ENCODE peak calls at places on chromosomes 6 and 20, in four cellular contexts. One of them, this sample, is unnamed.

GRCh38 chr6:139839506-139840156 is 465.2 kb upstream of the CITED2 start:
- DNase-seq in hepatocyte: no peak
- DNase-seq in PC-9: no peak
- DNase-seq in HCT116: no peak
- DNase-seq in this sample: no peak

GRCh38 chr20:6579417-6579816 is 188.1 kb upstream of the BMP2 start:
- DNase-seq in hepatocyte: no peak
- DNase-seq in PC-9: no peak
- DNase-seq in HCT116: no peak
- DNase-seq in this sample: no peak

GRCh38 chr20:1897965-1898464 is 2.8 kb downstream of the SIRPA start:
- DNase-seq in hepatocyte: no peak
- DNase-seq in PC-9: no peak
- DNase-seq in HCT116: no peak
- DNase-seq in this sample: no peak

GRCh38 chr6:93282521-93283031 is 136.8 kb downstream of the EPHA7 start:
- DNase-seq in hepatocyte: no peak
- DNase-seq in PC-9: no peak
- DNase-seq in HCT116: no peak
- DNase-seq in this sample: no peak

GRCh38 chr6:7219310-7219709 is 93.7 kb downstream of the SSR1 start:
- DNase-seq in hepatocyte: peak; percentile 37
- DNase-seq in PC-9: peak; percentile 44
- DNase-seq in HCT116: no peak
- DNase-seq in this sample: no peak

GRCh38 chr20:57818418-57818817 is 108.6 kb upstream of the PMEPA1 start:
- DNase-seq in hepatocyte: no peak
- DNase-seq in PC-9: no peak
- DNase-seq in HCT116: no peak
- DNase-seq in this sample: peak; percentile 65

GRCh38 chr20:64080013-64080812 is at the start of gene OPRL1:
- DNase-seq in hepatocyte: no peak
- DNase-seq in PC-9: no peak
- DNase-seq in HCT116: no peak
- DNase-seq in this sample: no peak

GRCh38 chr20:58127731-58128130 is 100.7 kb downstream of the ANKRD60 start:
- DNase-seq in hepatocyte: no peak
- DNase-seq in PC-9: peak; percentile 98
- DNase-seq in HCT116: peak; percentile 71
- DNase-seq in this sample: no peak

GRCh38 chr20:51528263-51529026 is 14.1 kb downstream of the NFATC2 start:
- DNase-seq in hepatocyte: no peak
- DNase-seq in PC-9: no peak
- DNase-seq in HCT116: no peak
- DNase-seq in this sample: no peak

GRCh38 chr6:169589293-169589692 is 112.5 kb downstream of the WDR27 start:
- DNase-seq in hepatocyte: no peak
- DNase-seq in PC-9: no peak
- DNase-seq in HCT116: no peak
- DNase-seq in this sample: no peak

GRCh38 chr20:32359633-32360332 is 1.7 kb downstream of the ASXL1 start:
- DNase-seq in hepatocyte: no peak
- DNase-seq in PC-9: no peak
- DNase-seq in HCT116: no peak
- DNase-seq in this sample: peak; percentile 17

GRCh38 chr20:1509237-1509636 is 18.0 kb upstream of the SIRPB2 start:
- DNase-seq in hepatocyte: peak; percentile 33
- DNase-seq in PC-9: no peak
- DNase-seq in HCT116: peak; percentile 16
- DNase-seq in this sample: peak; percentile 8

GRCh38 chr20:40668449-40669228 is 20.4 kb downstream of the MAFB start:
- DNase-seq in hepatocyte: peak; percentile 84
- DNase-seq in PC-9: no peak
- DNase-seq in HCT116: no peak
- DNase-seq in this sample: peak; percentile 74

GRCh38 chr6:94052754-94053153 is 633.4 kb upstream of the EPHA7 start:
- DNase-seq in hepatocyte: peak; percentile 26
- DNase-seq in PC-9: no peak
- DNase-seq in HCT116: no peak
- DNase-seq in this sample: no peak

GRCh38 chr6:34200340-34200971 is 36.2 kb upstream of the HMGA1 start:
- DNase-seq in hepatocyte: no peak
- DNase-seq in PC-9: no peak
- DNase-seq in HCT116: no peak
- DNase-seq in this sample: no peak

GRCh38 chr6:31729515-31729978 is 448 bp upstream of the DDAH2 start:
- DNase-seq in hepatocyte: peak; percentile 93
- DNase-seq in PC-9: peak; percentile 78
- DNase-seq in HCT116: peak; percentile 70
- DNase-seq in this sample: peak; percentile 93

GRCh38 chr6:90249044-90249443 is 47.6 kb downstream of the BACH2 start:
- DNase-seq in hepatocyte: no peak
- DNase-seq in PC-9: no peak
- DNase-seq in HCT116: no peak
- DNase-seq in this sample: no peak

GRCh38 chr20:1422756-1423155 is 29.9 kb upstream of the FKBP1A start:
- DNase-seq in hepatocyte: no peak
- DNase-seq in PC-9: peak; percentile 70
- DNase-seq in HCT116: no peak
- DNase-seq in this sample: no peak

GRCh38 chr6:30741789-30742315 is 635 bp downstream of the FLOT1 start:
- DNase-seq in hepatocyte: peak; percentile 79
- DNase-seq in PC-9: no peak
- DNase-seq in HCT116: no peak
- DNase-seq in this sample: no peak

GRCh38 chr6:27575594-27576361 is 102.9 kb upstream of the ZNF184 start:
- DNase-seq in hepatocyte: no peak
- DNase-seq in PC-9: no peak
- DNase-seq in HCT116: peak; percentile 41
- DNase-seq in this sample: no peak

GRCh38 chr20:45374966-45375365 is 3.2 kb downstream of the TP53TG5 start:
- DNase-seq in hepatocyte: no peak
- DNase-seq in PC-9: no peak
- DNase-seq in HCT116: no peak
- DNase-seq in this sample: no peak

GRCh38 chr6:33985333-33985751 is 160.5 kb downstream of the GRM4 start:
- DNase-seq in hepatocyte: no peak
- DNase-seq in PC-9: no peak
- DNase-seq in HCT116: no peak
- DNase-seq in this sample: no peak

GRCh38 chr6:15247750-15248450 is 2.0 kb downstream of the JARID2 start:
- DNase-seq in hepatocyte: peak; percentile 82
- DNase-seq in PC-9: peak; percentile 85
- DNase-seq in HCT116: no peak
- DNase-seq in this sample: peak; percentile 87

GRCh38 chr20:37735541-37735940 is 41.7 kb downstream of the CTNNBL1 start:
- DNase-seq in hepatocyte: no peak
- DNase-seq in PC-9: no peak
- DNase-seq in HCT116: no peak
- DNase-seq in this sample: no peak

GRCh38 chr6:149834513-149835481 is 29.4 kb downstream of the LRP11 start:
- DNase-seq in hepatocyte: peak; percentile 68
- DNase-seq in PC-9: peak; percentile 79
- DNase-seq in HCT116: peak; percentile 72
- DNase-seq in this sample: peak; percentile 62

GRCh38 chr6:44503471-44503870 is 116.0 kb downstream of the CDC5L start:
- DNase-seq in hepatocyte: no peak
- DNase-seq in PC-9: no peak
- DNase-seq in HCT116: no peak
- DNase-seq in this sample: no peak
- H3K9me2 ChIP-seq in hepatocyte: no peaks in the 10 kb centered on the region
- H3K9me2 ChIP-seq in PC-9: no peaks in the 10 kb centered on the region
- H3K9me2 ChIP-seq in HCT116: no peaks in the 10 kb centered on the region
- H3K9me2 ChIP-seq in this sample: no peaks in the 10 kb centered on the region

DNA sequence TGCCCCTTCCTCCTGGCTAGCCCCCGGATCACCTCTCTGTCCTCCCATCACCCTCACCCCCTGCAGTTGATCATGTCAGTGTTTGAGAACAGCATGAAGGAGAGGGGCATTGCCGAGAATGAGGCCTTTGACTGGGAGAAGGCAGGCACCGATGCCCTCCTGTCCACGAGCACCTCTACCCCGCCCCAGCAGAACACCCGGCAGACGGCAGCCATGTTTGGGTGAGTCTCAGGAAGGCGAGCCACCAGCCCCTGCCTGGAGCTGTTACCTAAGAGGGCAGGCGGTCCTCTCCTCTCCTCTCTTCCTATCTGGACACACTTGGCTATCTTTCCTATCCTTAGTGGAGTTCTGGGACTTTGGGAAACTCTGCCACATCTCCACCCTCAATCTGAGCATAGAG is 14.5 kb downstream of the TTBK1 start:
- DNase-seq in hepatocyte: no peak
- DNase-seq in PC-9: no peak
- DNase-seq in HCT116: no peak
- DNase-seq in this sample: no peak
- H2AFZ ChIP-seq in hepatocyte: no peak overlapping the region
- H2AFZ ChIP-seq in PC-9: no peak overlapping the region
- H2AFZ ChIP-seq in HCT116: no peak overlapping the region
- H2AFZ ChIP-seq in this sample: no peak overlapping the region

GRCh38 chr6:136083540-136083939 is 166.6 kb downstream of the MTFR2 start:
- DNase-seq in hepatocyte: no peak
- DNase-seq in PC-9: no peak
- DNase-seq in HCT116: no peak
- DNase-seq in this sample: no peak
- H3K9me2 ChIP-seq in hepatocyte: no peaks in the 10 kb centered on the region
- H3K9me2 ChIP-seq in PC-9: no peaks in the 10 kb centered on the region
- H3K9me2 ChIP-seq in HCT116: no peaks in the 10 kb centered on the region
- H3K9me2 ChIP-seq in this sample: no peaks in the 10 kb centered on the region

DNA sequence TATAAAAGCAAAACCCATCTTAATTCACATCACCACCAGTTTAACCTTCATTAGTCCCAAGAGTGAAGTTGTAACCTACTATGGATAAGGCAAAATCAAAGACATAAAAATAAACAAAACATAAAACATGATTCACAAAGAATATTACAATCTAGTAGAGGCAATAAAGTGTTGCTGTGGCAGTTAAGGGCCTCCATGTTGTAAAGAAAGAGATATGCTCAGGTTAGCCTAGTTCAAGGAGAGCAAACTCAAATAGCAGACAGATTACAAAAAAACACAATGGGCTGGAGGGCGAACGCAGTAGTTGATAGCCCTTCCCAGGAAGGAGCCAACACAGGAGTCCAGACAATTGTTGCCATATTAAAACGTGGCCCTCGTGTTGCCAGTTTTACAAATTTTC is 13.3 kb downstream of the LGSN start:
- DNase-seq in hepatocyte: no peak
- DNase-seq in PC-9: no peak
- DNase-seq in HCT116: no peak
- DNase-seq in this sample: no peak
- H2AFZ ChIP-seq in hepatocyte: no peak overlapping the region
- H2AFZ ChIP-seq in PC-9: no peak overlapping the region
- H2AFZ ChIP-seq in HCT116: no peak overlapping the region
- H2AFZ ChIP-seq in this sample: no peak overlapping the region

DNA sequence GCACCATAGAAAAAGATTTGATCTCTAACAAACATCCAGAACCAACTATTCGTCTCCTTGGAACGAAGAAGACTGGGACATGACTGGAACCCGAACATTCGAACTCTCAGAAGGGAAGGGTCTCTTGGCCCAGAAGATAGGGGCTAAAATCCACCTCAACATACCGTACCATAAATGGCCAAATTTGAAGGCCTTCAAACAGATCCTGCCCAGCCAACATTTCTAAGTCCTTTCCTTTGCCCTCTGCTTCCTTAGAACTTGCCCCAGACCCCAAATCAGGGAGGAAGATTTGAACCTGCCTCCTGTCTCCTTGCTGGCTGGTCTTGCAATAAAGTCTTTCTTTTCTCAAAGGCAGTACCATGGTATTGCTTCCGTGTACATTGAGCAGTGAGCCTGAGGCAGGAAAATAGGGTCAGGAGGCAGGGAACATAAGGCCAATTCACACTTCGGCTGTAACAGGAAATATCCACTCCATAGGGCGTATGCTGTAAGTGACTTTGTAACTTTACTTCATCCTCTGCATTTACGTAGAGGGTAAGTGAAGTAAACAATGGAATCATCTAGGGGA is 1.8 kb upstream of the PXDC1 start:
- DNase-seq in hepatocyte: no peak
- DNase-seq in PC-9: no peak
- DNase-seq in HCT116: no peak
- DNase-seq in this sample: no peak
- H3K9me2 ChIP-seq in hepatocyte: no peaks in the 10 kb centered on the region
- H3K9me2 ChIP-seq in PC-9: no peaks in the 10 kb centered on the region
- H3K9me2 ChIP-seq in HCT116: no peaks in the 10 kb centered on the region
- H3K9me2 ChIP-seq in this sample: no peaks in the 10 kb centered on the region

DNA sequence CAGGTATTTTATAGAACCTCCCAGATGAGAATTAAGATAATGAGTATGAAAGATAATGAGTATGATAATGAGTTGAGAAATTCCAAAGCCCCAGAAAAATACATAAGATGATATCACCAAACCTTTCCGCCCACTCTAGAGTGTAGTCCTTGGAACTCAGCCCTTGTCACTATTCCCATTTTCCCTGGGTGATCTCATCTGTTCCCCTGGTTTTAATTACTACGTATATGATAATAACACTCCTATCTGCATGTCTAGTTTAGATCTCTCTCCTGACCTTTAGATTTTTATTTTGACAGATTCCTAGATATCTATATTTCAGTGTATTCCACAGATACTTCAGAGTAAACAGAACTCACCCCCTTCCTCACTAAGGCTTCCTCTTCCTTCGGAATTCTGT is 51.0 kb upstream of the ASIP start:
- DNase-seq in hepatocyte: no peak
- DNase-seq in PC-9: no peak
- DNase-seq in HCT116: no peak
- DNase-seq in this sample: no peak
- H2AFZ ChIP-seq in hepatocyte: no peak overlapping the region
- H2AFZ ChIP-seq in PC-9: no peak overlapping the region
- H2AFZ ChIP-seq in HCT116: peak overlapping the region; percentile 74
- H2AFZ ChIP-seq in this sample: peak overlapping the region; percentile 24